ENCODE peak calls at places on chromosomes 1 and 21, in six cellular contexts. H is fibroblast of lung, C is ascending aorta, T is sigmoid colon, A is pancreas, Y is GM23338. X is an unnamed sample.

GRCh38 chr21:35995522-35996088 is 64.7 kb downstream of the SETD4 start:
- DNase-seq in H (no peak), C (no peak), T (no peak), A (no peak), Y (no peak), X (no peak)

GRCh38 chr21:45870421-45870820 is 111.1 kb upstream of the COL6A1 start:
- DNase-seq in H (no peak), C (no peak), T (peak; percentile 39), A (no peak), Y (no peak), X (no peak)

GRCh38 chr1:172585861-172586260 is 52.9 kb downstream of the SUCO start:
- DNase-seq in H (no peak), C (no peak), T (no peak), A (no peak), Y (no peak), X (no peak)

GRCh38 chr21:41280115-41280919 is 36.3 kb upstream of the FAM3B start:
- DNase-seq in H (peak; percentile 92), C (no peak), T (no peak), A (no peak), Y (no peak), X (peak; percentile 96)

GRCh38 chr1:247077234-247077633 is 1.4 kb downstream of the ZNF670 start:
- DNase-seq in H (peak; percentile 2), C (no peak), T (no peak), A (no peak), Y (no peak), X (peak; percentile 27)

GRCh38 chr1:82225407-82226197 is 424.9 kb downstream of the ADGRL2 start:
- DNase-seq in H (peak; percentile 84), C (no peak), T (no peak), A (no peak), Y (no peak), X (peak; percentile 82)

GRCh38 chr1:90106271-90106670 is 111.4 kb downstream of the ZNF326 start:
- DNase-seq in H (no peak), C (no peak), T (no peak), A (no peak), Y (no peak), X (no peak)

GRCh38 chr1:206590025-206590834 is 22.0 kb downstream of the EIF2D start:
- DNase-seq in H (peak; percentile 61), C (no peak), T (no peak), A (no peak), Y (peak; percentile 58), X (peak; percentile 29)

GRCh38 chr1:37930246-37931142 is 16.4 kb downstream of the INPP5B start:
- DNase-seq in H (no peak), C (peak; percentile 73), T (peak; percentile 32), A (no peak), Y (no peak), X (no peak)
- H3K4me3 ChIP-seq in H (no peak overlapping the region), C (peak overlapping the region; percentile 82), T (peak overlapping the region; percentile 86), A (peak overlapping the region; percentile 96), Y (peak overlapping the region; percentile 88), X (no peak overlapping the region)

GRCh38 chr1:211633523-211633843 is 41.9 kb downstream of the NEK2 start:
- DNase-seq in H (peak; percentile 39), C (no peak), T (no peak), A (no peak), Y (no peak), X (no peak)
- H3K4me3 ChIP-seq in H (no peak overlapping the region), C (no peak overlapping the region), T (no peak overlapping the region), A (no peak overlapping the region), Y (no peak overlapping the region), X (no peak overlapping the region)

DNA sequence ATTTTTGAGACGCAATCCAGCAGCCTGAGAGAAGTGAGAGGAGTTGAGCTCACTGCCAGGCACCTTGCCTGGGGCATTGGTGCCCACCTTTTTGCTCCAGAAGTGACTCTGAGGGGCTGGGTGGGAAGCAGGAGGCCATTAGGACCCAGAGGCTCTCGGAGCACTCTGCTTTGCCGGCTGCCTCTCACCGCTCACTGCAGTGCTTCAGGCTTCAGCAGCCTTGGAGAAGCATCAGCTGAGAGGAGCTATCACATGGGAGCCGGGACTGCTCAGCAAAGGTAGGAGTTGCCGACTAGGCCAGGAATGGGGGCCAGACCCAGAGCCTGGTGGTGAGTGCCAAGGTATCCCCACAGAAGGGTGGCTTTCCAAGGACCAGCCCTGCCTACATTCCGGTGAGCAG is at the start of gene GPR61:
- DNase-seq in H (no peak), C (no peak), T (no peak), A (no peak), Y (peak; percentile 46), X (no peak)
- H3K4me3 ChIP-seq in H (no peak within 1 kb of the TSS), C (no peak within 1 kb of the TSS), T (no peak within 1 kb of the TSS), A (no peak within 1 kb of the TSS), Y (no peak within 1 kb of the TSS), X (no peak within 1 kb of the TSS)

GRCh38 chr1:205585835-205586785 is 45.7 kb downstream of the ELK4 start:
- DNase-seq in H (no peak), C (no peak), T (peak; percentile 42), A (peak; percentile 59), Y (no peak), X (no peak)
- H3K4me3 ChIP-seq in H (no peak overlapping the region), C (no peak overlapping the region), T (no peak overlapping the region), A (no peak overlapping the region), Y (no peak overlapping the region), X (no peak overlapping the region)